ENCODE peak calls at places on chromosome 20, in eight cellular contexts. F is endodermal cell; H is right cardiac atrium; C is CD4-positive, CD25-positive, alpha-beta regulatory T cell; V is ovary; J is colonic mucosa; Z is A549; O is astrocyte. D is an unnamed sample. For H3K4me1, the result is how much of the 10 kb centered on the place peaks cover.

GRCh38 chr20:10271470-10272219 is 53.0 kb downstream of the SNAP25 start:
- DNase-seq in F (no peak), H (peak), C (no peak), V (no peak), J (no peak), Z (no peak), O (no peak), D (no peak)

GRCh38 chr20:7285918-7286556 is 518.6 kb downstream of the BMP2 start:
- DNase-seq in F (peak), H (peak), C (no peak), V (peak), J (peak), Z (peak), O (peak), D (peak)

GRCh38 chr20:43559147-43559477 is 285 bp downstream of the SGK2 start:
- DNase-seq in F (no peak), H (no peak), C (no peak), V (no peak), J (no peak), Z (no peak), O (no peak), D (no peak)

GRCh38 chr20:63577317-63577894 is 3.4 kb upstream of the HELZ2 start:
- DNase-seq in F (no peak), H (peak), C (no peak), V (no peak), J (no peak), Z (no peak), O (no peak), D (no peak)

GRCh38 chr20:62064788-62065668 is 653 bp downstream of the TAF4 start:
- DNase-seq in F (no peak), H (peak), C (no peak), V (peak), J (no peak), Z (no peak), O (no peak), D (no peak)

GRCh38 chr20:24134284-24134683 is 145.7 kb upstream of the GGTLC1 start:
- DNase-seq in F (no peak), H (no peak), C (no peak), V (no peak), J (no peak), Z (no peak), O (no peak), D (no peak)

GRCh38 chr20:10536531-10536930 is 101.4 kb downstream of the SLX4IP start:
- DNase-seq in F (peak), H (no peak), C (no peak), V (no peak), J (no peak), Z (no peak), O (no peak), D (no peak)

GRCh38 chr20:24131684-24132083 is 143.1 kb upstream of the GGTLC1 start:
- DNase-seq in F (no peak), H (no peak), C (no peak), V (no peak), J (no peak), Z (no peak), O (no peak), D (no peak)

GRCh38 chr20:5090191-5090590 is 29.6 kb downstream of the PCNA start:
- DNase-seq in F (no peak), H (no peak), C (no peak), V (no peak), J (no peak), Z (no peak), O (no peak), D (no peak)

GRCh38 chr20:1851396-1851795 is 43.8 kb upstream of the SIRPA start:
- DNase-seq in F (no peak), H (no peak), C (no peak), V (no peak), J (no peak), Z (no peak), O (no peak), D (no peak)

GRCh38 chr20:12970372-12970821 is 38.4 kb upstream of the SPTLC3 start:
- DNase-seq in F (peak), H (no peak), C (no peak), V (peak), J (no peak), Z (peak), O (peak), D (no peak)

GRCh38 chr20:40860487-40860902 is 168.1 kb upstream of the TOP1 start:
- DNase-seq in F (no peak), H (no peak), C (no peak), V (no peak), J (no peak), Z (no peak), O (peak), D (no peak)

GRCh38 chr20:59937150-59937549 is 3.0 kb downstream of the PPP1R3D start:
- DNase-seq in F (no peak), H (no peak), C (no peak), V (no peak), J (no peak), Z (no peak), O (no peak), D (no peak)

GRCh38 chr20:10427060-10427692 is 6.8 kb downstream of the MKKS start:
- DNase-seq in F (peak), H (peak), C (no peak), V (peak), J (peak), Z (peak), O (peak), D (peak)

GRCh38 chr20:17470521-17470920 is 60.7 kb downstream of the BFSP1 start:
- DNase-seq in F (no peak), H (no peak), C (no peak), V (no peak), J (no peak), Z (no peak), O (no peak), D (no peak)

GRCh38 chr20:37759761-37760209 is 66.0 kb downstream of the CTNNBL1 start:
- DNase-seq in F (no peak), H (no peak), C (no peak), V (no peak), J (no peak), Z (no peak), O (no peak), D (no peak)

GRCh38 chr20:46050885-46051284 is 21.9 kb downstream of the SLC12A5 start:
- DNase-seq in F (no peak), H (no peak), C (no peak), V (no peak), J (no peak), Z (no peak), O (no peak), D (no peak)

GRCh38 chr20:51346686-51347485 is 195.6 kb downstream of the NFATC2 start:
- DNase-seq in F (no peak), H (no peak), C (no peak), V (no peak), J (no peak), Z (peak), O (peak), D (no peak)

GRCh38 chr20:38343107-38343797 is 3.0 kb upstream of the LBP start:
- DNase-seq in F (no peak), H (peak), C (no peak), V (peak), J (peak), Z (no peak), O (no peak), D (no peak)

GRCh38 chr20:2640899-2641298 is 11.5 kb upstream of the NOP56 start:
- DNase-seq in F (no peak), H (no peak), C (no peak), V (no peak), J (no peak), Z (no peak), O (no peak), D (no peak)

GRCh38 chr20:64064145-64064698 is 1.2 kb downstream of the TCEA2 start:
- DNase-seq in F (no peak), H (no peak), C (no peak), V (peak), J (no peak), Z (peak), O (peak), D (no peak)

GRCh38 chr20:40706977-40707582 is 18.0 kb upstream of the MAFB start:
- DNase-seq in F (peak), H (no peak), C (no peak), V (no peak), J (no peak), Z (no peak), O (no peak), D (no peak)

GRCh38 chr20:62787329-62787728 is 8.9 kb upstream of the MRGBP start:
- DNase-seq in F (no peak), H (no peak), C (no peak), V (no peak), J (no peak), Z (no peak), O (no peak), D (no peak)

GRCh38 chr20:44621325-44621724 is 30.2 kb downstream of the ADA start:
- DNase-seq in F (no peak), H (peak), C (no peak), V (no peak), J (no peak), Z (no peak), O (no peak), D (no peak)

GRCh38 chr20:25025091-25025861 is 32.7 kb downstream of the ACSS1 start:
- DNase-seq in F (peak), H (no peak), C (no peak), V (no peak), J (no peak), Z (no peak), O (no peak), D (no peak)

GRCh38 chr20:62266340-62266739 is 28.0 kb downstream of the OSBPL2 start:
- DNase-seq in F (no peak), H (no peak), C (no peak), V (no peak), J (no peak), Z (no peak), O (no peak), D (no peak)

GRCh38 chr20:62142252-62143117 is 709 bp downstream of the PSMA7 start:
- DNase-seq in F (peak), H (peak), C (no peak), V (no peak), J (peak), Z (no peak), O (no peak), D (peak)

GRCh38 chr20:23689399-23689690 is 507 bp upstream of the CST4 start:
- DNase-seq in F (no peak), H (no peak), C (no peak), V (no peak), J (no peak), Z (no peak), O (no peak), D (no peak)

GRCh38 chr20:25273541-25274358 is 25.9 kb downstream of the PYGB start:
- DNase-seq in F (no peak), H (peak), C (no peak), V (no peak), J (no peak), Z (no peak), O (no peak), D (peak)

GRCh38 chr20:5636127-5636520 is 114.1 kb upstream of the SHLD1 start:
- DNase-seq in F (no peak), H (no peak), C (no peak), V (no peak), J (no peak), Z (no peak), O (no peak), D (no peak)

GRCh38 chr20:59010321-59010994 is 3.4 kb upstream of the CTSZ start:
- DNase-seq in F (no peak), H (no peak), C (no peak), V (no peak), J (peak), Z (no peak), O (peak), D (peak)

GRCh38 chr20:37382539-37383120 is 36.7 kb downstream of the SRC start:
- DNase-seq in F (peak), H (peak), C (no peak), V (peak), J (no peak), Z (no peak), O (no peak), D (peak)

GRCh38 chr20:25437153-25437581 is 29.7 kb downstream of the GINS1 start:
- DNase-seq in F (peak), H (no peak), C (no peak), V (no peak), J (no peak), Z (no peak), O (peak), D (no peak)

GRCh38 chr20:63116412-63117106 is 99.4 kb downstream of the YTHDF1 start:
- DNase-seq in F (peak), H (peak), C (no peak), V (no peak), J (no peak), Z (peak), O (no peak), D (no peak)

GRCh38 chr20:61693055-61693600 is 372.6 kb downstream of the TAF4 start:
- DNase-seq in F (no peak), H (no peak), C (no peak), V (no peak), J (no peak), Z (no peak), O (no peak), D (no peak)

GRCh38 chr20:7375905-7376304 is 564.4 kb downstream of the HAO1 start:
- DNase-seq in F (no peak), H (no peak), C (no peak), V (no peak), J (no peak), Z (no peak), O (no peak), D (no peak)

GRCh38 chr20:43844778-43845614 is 69.7 kb upstream of the TOX2 start:
- DNase-seq in F (no peak), H (no peak), C (no peak), V (no peak), J (no peak), Z (no peak), O (peak), D (peak)

DNA sequence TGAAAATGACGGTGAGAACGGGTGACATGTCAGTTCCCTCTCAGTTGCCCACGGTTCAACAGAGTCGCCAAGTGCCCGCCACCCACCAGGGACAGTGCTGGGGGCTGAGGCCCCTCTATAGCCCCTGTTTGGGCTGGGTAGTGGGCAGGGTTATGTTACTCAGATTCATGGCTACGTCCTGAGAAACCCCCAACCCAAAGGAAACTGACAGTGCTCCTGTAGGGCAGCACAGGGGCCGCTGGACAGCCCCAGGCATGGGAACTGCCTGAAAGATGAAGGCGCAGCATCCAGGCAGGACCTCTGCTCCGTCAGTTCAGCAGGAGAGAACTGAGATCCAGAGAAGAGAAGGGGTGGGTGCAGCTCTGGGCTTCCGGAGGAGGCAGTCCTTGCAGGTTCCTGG is 118.9 kb upstream of the PMEPA1 start:
- DNase-seq in F (no peak), H (no peak), C (no peak), V (no peak), J (no peak), Z (no peak), O (no peak), D (no peak)
- H3K27ac ChIP-seq in F (no peak), H (no peak), C (no peak), V (no peak), J (no peak), Z (no peak), O (no peak), D (no peak)

DNA sequence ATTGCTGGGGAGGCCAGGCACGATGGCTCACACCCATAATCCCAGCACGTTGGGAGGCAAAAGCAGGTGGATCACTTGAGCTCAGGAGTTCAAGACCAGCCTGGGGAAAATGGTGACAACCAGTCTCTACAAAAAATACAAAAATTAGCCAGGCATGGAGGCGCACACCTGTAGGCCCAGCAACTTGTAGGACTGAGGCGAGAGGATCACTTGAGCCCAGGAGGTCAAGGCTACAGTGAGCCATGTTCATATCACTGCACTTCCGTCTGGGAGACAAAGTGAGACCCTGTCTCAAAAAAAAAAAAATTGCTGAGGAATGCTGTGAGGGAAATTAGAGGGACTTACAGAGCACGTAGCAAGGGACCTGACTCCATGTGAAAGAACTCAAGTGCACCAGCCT is 40.8 kb upstream of the ID1 start:
- DNase-seq in F (no peak), H (no peak), C (no peak), V (no peak), J (no peak), Z (no peak), O (no peak), D (no peak)
- H3K4me1 ChIP-seq in F (under half), H (under half), C (under half), V (under half), J (under half), Z (half or more), O (half or more), D (under half)

GRCh38 chr20:3784863-3785239 is 1.7 kb downstream of the CENPB start:
- DNase-seq in F (no peak), H (no peak), C (no peak), V (no peak), J (no peak), Z (no peak), O (no peak), D (peak)
- H3K4me3 ChIP-seq in F (peak), H (no peak), C (no peak), V (peak), J (peak), Z (peak), O (peak), D (peak)

DNA sequence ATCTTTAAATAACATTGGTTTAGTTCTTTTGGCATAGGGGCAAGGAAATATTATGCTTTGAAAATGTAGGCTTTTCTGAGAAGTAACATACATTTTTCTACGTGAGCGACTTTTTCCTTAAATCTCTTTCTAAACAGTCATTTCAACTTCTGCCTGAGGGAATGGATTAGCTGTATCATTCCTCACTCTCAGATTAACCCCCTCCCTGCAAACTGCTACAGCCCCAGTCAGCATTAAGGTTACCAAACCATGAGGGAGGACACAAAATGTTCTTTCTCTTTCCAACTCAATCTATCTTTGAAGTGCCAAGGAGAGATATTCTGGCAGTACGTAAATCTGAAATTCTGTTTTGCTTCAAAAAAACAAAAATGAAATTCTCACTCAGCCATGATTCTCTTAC is 231.3 kb upstream of the FLRT3 start:
- DNase-seq in F (no peak), H (no peak), C (no peak), V (no peak), J (no peak), Z (no peak), O (no peak), D (no peak)
- H3K27ac ChIP-seq in F (no peak), H (no peak), C (no peak), V (no peak), J (no peak), Z (no peak), O (no peak), D (no peak)

DNA sequence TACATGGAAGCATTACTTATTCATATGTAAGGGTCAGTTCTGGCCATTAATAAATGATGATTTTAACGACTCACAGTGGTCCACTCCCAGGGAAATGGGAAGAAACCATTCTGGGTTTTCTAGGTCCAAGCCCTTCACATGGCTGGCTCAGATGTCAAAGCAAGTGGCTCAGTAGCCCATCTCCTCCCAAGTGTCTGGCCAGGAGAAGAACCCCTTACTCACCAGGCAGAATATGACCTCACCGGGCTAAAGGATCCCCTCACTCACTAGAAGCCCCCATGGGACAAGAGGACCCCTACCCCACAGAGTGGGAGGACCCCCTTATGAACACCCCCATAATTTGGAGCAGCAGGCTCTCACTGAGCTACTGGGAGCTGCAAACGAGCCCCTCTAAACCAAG is 34.0 kb downstream of the PREX1 start:
- DNase-seq in F (no peak), H (no peak), C (no peak), V (no peak), J (no peak), Z (no peak), O (no peak), D (no peak)
- H3K4me1 ChIP-seq in F (under half), H (under half), C (half or more), V (under half), J (under half), Z (under half), O (under half), D (under half)

GRCh38 chr20:31925631-31926030 is 26.2 kb downstream of the PDRG1 start:
- DNase-seq in F (no peak), H (no peak), C (no peak), V (no peak), J (no peak), Z (no peak), O (no peak), D (no peak)
- H3K4me3 ChIP-seq in F (no peak), H (no peak), C (no peak), V (no peak), J (no peak), Z (no peak), O (no peak), D (no peak)

GRCh38 chr20:20797521-20798310 is 85.3 kb upstream of the RALGAPA2 start:
- DNase-seq in F (no peak), H (no peak), C (no peak), V (no peak), J (no peak), Z (no peak), O (no peak), D (no peak)
- H3K27ac ChIP-seq in F (peak), H (no peak), C (no peak), V (no peak), J (no peak), Z (no peak), O (no peak), D (no peak)

D was measured in psoas muscle.